ENCODE peak calls at places on chromosomes 6 and 20, in six cellular contexts. Y, E, X, T, S and G are unnamed samples.

GRCh38 chr6:119043783-119044182 is 34.7 kb downstream of the FAM184A start:
- DNase-seq in Y (no peak), E (no peak), X (no peak), T (no peak), S (no peak), G (no peak)

GRCh38 chr20:34997774-34998173 is 42.1 kb downstream of the MYH7B start:
- DNase-seq in Y (no peak), E (no peak), X (no peak), T (no peak), S (no peak), G (no peak)

GRCh38 chr6:96899599-96899998 is 1.9 kb upstream of the NDUFAF4 start:
- DNase-seq in Y (no peak), E (no peak), X (no peak), T (no peak), S (no peak), G (no peak)

GRCh38 chr6:109306733-109307132 is 75.5 kb downstream of the CD164 start:
- DNase-seq in Y (no peak), E (no peak), X (no peak), T (peak; percentile 38), S (no peak), G (no peak)

GRCh38 chr6:122869437-122870024 is 80.5 kb downstream of the SMPDL3A start:
- DNase-seq in Y (no peak), E (no peak), X (no peak), T (peak; percentile 29), S (peak; percentile 53), G (no peak)

GRCh38 chr20:48205281-48205782 is 420.1 kb upstream of the SULF2 start:
- DNase-seq in Y (no peak), E (no peak), X (no peak), T (no peak), S (no peak), G (no peak)

GRCh38 chr6:144500886-144501285 is 215.8 kb downstream of the UTRN start:
- DNase-seq in Y (no peak), E (no peak), X (no peak), T (no peak), S (no peak), G (no peak)

GRCh38 chr6:145544031-145544430 is 191.3 kb downstream of the EPM2A start:
- DNase-seq in Y (no peak), E (no peak), X (no peak), T (no peak), S (no peak), G (no peak)

GRCh38 chr6:81950877-81951276 is 198.4 kb upstream of the TENT5A start:
- DNase-seq in Y (no peak), E (no peak), X (peak; percentile 54), T (no peak), S (no peak), G (no peak)

GRCh38 chr20:62644802-62645496 is 2.6 kb downstream of the SLCO4A1 start:
- DNase-seq in Y (no peak), E (no peak), X (no peak), T (no peak), S (no peak), G (no peak)

GRCh38 chr6:113488812-113489685 is 368.1 kb upstream of the MARCKS start:
- DNase-seq in Y (no peak), E (no peak), X (no peak), T (no peak), S (no peak), G (no peak)

GRCh38 chr20:13478366-13478765 is 160.4 kb downstream of the TASP1 start:
- DNase-seq in Y (no peak), E (no peak), X (no peak), T (no peak), S (peak; percentile 64), G (no peak)

GRCh38 chr6:87243812-87244211 is 78.6 kb upstream of the SMIM8 start:
- DNase-seq in Y (no peak), E (no peak), X (no peak), T (no peak), S (no peak), G (no peak)

GRCh38 chr6:170052991-170053821 is 237.7 kb downstream of the DLL1 start:
- DNase-seq in Y (no peak), E (no peak), X (no peak), T (no peak), S (no peak), G (no peak)

GRCh38 chr6:514396-514973 is 122.9 kb downstream of the IRF4 start:
- DNase-seq in Y (no peak), E (no peak), X (no peak), T (no peak), S (no peak), G (no peak)

GRCh38 chr20:64278319-64278681 is 22.8 kb downstream of the PCMTD2 start:
- DNase-seq in Y (no peak), E (no peak), X (no peak), T (no peak), S (no peak), G (no peak)

GRCh38 chr20:61321481-61321880 is 69.4 kb downstream of the CDH4 start:
- DNase-seq in Y (no peak), E (no peak), X (no peak), T (no peak), S (no peak), G (no peak)

GRCh38 chr6:119436583-119436982 is 87.0 kb upstream of the MAN1A1 start:
- DNase-seq in Y (no peak), E (no peak), X (no peak), T (peak; percentile 24), S (no peak), G (no peak)

GRCh38 chr20:49646126-49646525 is 67.6 kb downstream of the B4GALT5 start:
- DNase-seq in Y (no peak), E (no peak), X (no peak), T (no peak), S (no peak), G (no peak)

GRCh38 chr6:36985963-36986703 is at the start of gene MTCH1:
- DNase-seq in Y (peak; percentile 96), E (peak; percentile 95), X (peak; percentile 43), T (peak; percentile 98), S (peak; percentile 81), G (peak; percentile 97)
- TF ChIP-seq TAF1 in Y (peak; percentile 90), E (peak; percentile 86), X (peak; percentile 96), T (peak; percentile 90), S (peak; percentile 62), G (peak; percentile 90)

GRCh38 chr6:24666616-24667377 is at the start of the genes ACOT13 and TDP2:
- DNase-seq in Y (peak; percentile 82), E (peak; percentile 93), X (peak; percentile 86), T (peak; percentile 99), S (peak; percentile 98), G (peak; percentile 76)
- TF ChIP-seq POLR2A in Y (peak; percentile 86), E (peak; percentile 94), X (peak; percentile 90), T (peak; percentile 94), S (peak; percentile 86), G (peak; percentile 92)

DNA sequence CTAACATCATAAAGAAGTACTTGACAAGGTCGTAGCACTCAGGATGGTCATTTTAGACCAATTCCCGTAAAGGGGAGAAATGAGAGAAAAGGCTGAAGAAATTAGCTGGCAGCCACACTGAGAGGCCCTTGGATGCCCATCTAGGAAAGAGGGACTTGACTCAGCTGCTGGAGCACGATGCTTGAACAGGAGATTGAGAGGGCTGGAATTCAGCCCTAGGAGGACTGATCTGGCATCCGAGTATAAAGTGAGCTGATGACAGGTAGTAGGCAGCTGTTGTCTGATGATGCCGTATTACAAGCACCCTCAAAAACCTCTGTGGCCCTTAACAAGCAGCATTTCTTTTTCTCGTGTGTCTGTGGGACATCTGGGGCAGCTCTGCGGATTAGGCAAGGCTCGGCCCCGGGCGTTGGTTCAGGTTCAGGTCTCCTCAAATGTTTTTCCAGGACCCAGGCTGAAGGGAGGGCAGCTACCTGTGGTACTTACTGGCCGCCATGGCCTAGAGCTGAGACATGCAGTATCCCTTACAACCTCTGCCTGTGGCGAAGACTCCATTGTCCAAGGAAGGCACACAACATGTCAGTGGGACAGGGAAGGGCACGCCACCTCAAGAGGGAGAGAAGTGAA is 219.6 kb upstream of the SNX9 start:
- DNase-seq in Y (no peak), E (no peak), X (no peak), T (no peak), S (no peak), G (no peak)
- TF ChIP-seq TAF1 in Y (no peak), E (no peak), X (no peak), T (no peak), S (no peak), G (no peak)

GRCh38 chr6:29752451-29753308 is 29.4 kb downstream of the HLA-F start:
- DNase-seq in Y (peak; percentile 74), E (peak; percentile 91), X (peak; percentile 54), T (peak; percentile 87), S (peak; percentile 80), G (peak; percentile 71)
- TF ChIP-seq POLR2A in Y (peak; percentile 47), E (peak; percentile 80), X (peak; percentile 58), T (peak; percentile 52), S (no peak), G (no peak)